ENCODE peak calls at places on chromosomes 11 and 22, in four cellular contexts. A, W, V and T are unnamed samples.
A peak's percentile ranks its signal among the peaks of the same experiment; 100 is the strongest.

GRCh38 chr11:128804481-128804880 is 62.6 kb downstream of the KCNJ1 start:
- DNase-seq in A (no peak), W (no peak), V (peak; percentile 11), T (no peak)

GRCh38 chr22:33126881-33127280 is 68.7 kb upstream of the SYN3 start:
- DNase-seq in A (no peak), W (peak; percentile 24), V (peak; percentile 37), T (no peak)

GRCh38 chr11:117839234-117839882 is 14.8 kb upstream of the FXYD2 start:
- DNase-seq in A (peak; percentile 8), W (no peak), V (no peak), T (peak; percentile 40)

GRCh38 chr11:73797457-73797856 is 9.8 kb downstream of the MRPL48 start:
- DNase-seq in A (no peak), W (no peak), V (no peak), T (no peak)

GRCh38 chr11:35250192-35250591 is 111.2 kb downstream of the CD44 start:
- DNase-seq in A (no peak), W (no peak), V (no peak), T (no peak)

GRCh38 chr11:80417681-80418080 is 976.9 kb upstream of the TENM4 start:
- DNase-seq in A (no peak), W (no peak), V (peak; percentile 33), T (no peak)

GRCh38 chr11:57072640-57073039 is 83.9 kb downstream of the OR5AK2 start:
- DNase-seq in A (no peak), W (no peak), V (peak; percentile 97), T (no peak)

GRCh38 chr11:68349461-68350249 is 37.3 kb downstream of the LRP5 start:
- DNase-seq in A (no peak), W (no peak), V (no peak), T (no peak)

GRCh38 chr11:57567210-57567511 is 311 bp downstream of the UBE2L6 start:
- DNase-seq in A (peak; percentile 42), W (peak; percentile 29), V (peak; percentile 16), T (no peak)

GRCh38 chr11:117876049-117876340 is 463 bp downstream of the FXYD6 start:
- DNase-seq in A (no peak), W (no peak), V (no peak), T (no peak)

GRCh38 chr22:44424867-44425351 is 73.1 kb downstream of the RTL6 start:
- DNase-seq in A (no peak), W (no peak), V (no peak), T (no peak)

GRCh38 chr11:91296628-91297027 is 928.0 kb upstream of the FAT3 start:
- DNase-seq in A (no peak), W (no peak), V (peak; percentile 16), T (no peak)

GRCh38 chr11:43920598-43921419 is 21.6 kb upstream of the C11orf96 start:
- DNase-seq in A (no peak), W (no peak), V (peak; percentile 100), T (no peak)

GRCh38 chr11:122197055-122197987 is 81.3 kb upstream of the BLID start:
- DNase-seq in A (no peak), W (no peak), V (peak; percentile 96), T (no peak)

GRCh38 chr11:2788751-2789140 is 89.0 kb upstream of the KCNQ1OT1 start:
- DNase-seq in A (no peak), W (no peak), V (no peak), T (peak; percentile 65)

GRCh38 chr11:13931356-13931755 is 31.2 kb upstream of the SPON1 start:
- DNase-seq in A (no peak), W (no peak), V (no peak), T (no peak)

GRCh38 chr11:117819096-117820040 is 5.2 kb downstream of the FXYD2 start:
- DNase-seq in A (no peak), W (peak; percentile 35), V (peak; percentile 66), T (peak; percentile 86)

GRCh38 chr11:131421066-131421855 is 50.8 kb downstream of the NTM start:
- DNase-seq in A (no peak), W (no peak), V (no peak), T (no peak)

GRCh38 chr11:27700351-27701261 is at the start of gene BDNF:
- DNase-seq in A (no peak), W (no peak), V (no peak), T (peak; percentile 66)

GRCh38 chr22:46660604-46661201 is 40.5 kb downstream of the GRAMD4 start:
- DNase-seq in A (no peak), W (no peak), V (peak; percentile 10), T (peak; percentile 71)
- TF ChIP-seq CTCF in A (no peak), W (no peak), V (no peak), T (no peak)

GRCh38 chr22:38481162-38481870 is 13.4 kb downstream of the KDELR3 start:
- DNase-seq in A (no peak), W (no peak), V (no peak), T (no peak)

GRCh38 chr22:38482662-38483308 is 14.9 kb downstream of the KDELR3 start:
- DNase-seq in A (no peak), W (no peak), V (peak; percentile 29), T (no peak)

GRCh38 chr22:38477515-38477914 is 9.6 kb downstream of the KDELR3 start:
- DNase-seq in A (no peak), W (no peak), V (peak; percentile 75), T (no peak)

GRCh38 chr22:38481871-38482332 is 14.0 kb downstream of the KDELR3 start:
- DNase-seq in A (no peak), W (no peak), V (no peak), T (peak; percentile 61)

DNA sequence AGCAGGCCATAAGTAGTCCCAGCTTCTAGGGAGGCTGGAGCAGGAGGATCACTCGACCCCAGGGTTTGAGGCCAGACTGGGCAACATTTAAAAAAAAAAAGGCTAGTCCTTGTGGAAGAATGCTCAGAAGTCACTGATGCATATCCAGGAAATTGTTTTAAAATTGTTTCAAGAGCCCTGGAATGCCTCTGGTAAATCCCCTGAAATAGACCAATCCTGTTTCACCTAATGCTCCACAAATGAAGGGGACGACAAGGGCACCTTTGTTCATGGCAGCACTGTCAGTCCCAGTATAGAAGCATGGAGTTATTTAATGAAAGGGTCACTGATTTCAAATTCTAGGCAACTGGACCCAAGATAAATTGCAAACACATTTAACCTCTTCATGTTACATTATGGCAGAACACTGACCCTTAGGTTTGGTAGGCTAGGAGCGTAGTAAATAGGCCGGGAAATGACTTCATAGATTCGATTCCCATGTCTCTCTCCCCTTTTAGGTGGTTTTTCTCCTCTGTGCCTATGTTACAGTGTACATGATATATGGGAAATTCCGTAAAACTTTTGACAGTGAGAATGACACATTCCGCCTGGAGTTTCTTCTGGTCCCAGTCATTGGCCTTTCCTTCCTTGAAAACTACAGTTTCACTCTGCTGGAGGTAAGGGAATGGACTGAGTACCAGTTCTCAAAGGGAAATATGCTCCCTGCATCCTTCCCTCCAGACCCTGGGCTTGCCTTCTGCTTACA is 11.4 kb downstream of the KDELR3 start:
- DNase-seq in A (no peak), W (no peak), V (peak; percentile 54), T (no peak)
- H3K36me3 ChIP-seq in A (no peaks in the 10 kb centered on the region), W (peaks cover 54% of the 10 kb centered on the region), V (peaks cover 33% of the 10 kb centered on the region), T (peaks cover 30% of the 10 kb centered on the region)

DNA sequence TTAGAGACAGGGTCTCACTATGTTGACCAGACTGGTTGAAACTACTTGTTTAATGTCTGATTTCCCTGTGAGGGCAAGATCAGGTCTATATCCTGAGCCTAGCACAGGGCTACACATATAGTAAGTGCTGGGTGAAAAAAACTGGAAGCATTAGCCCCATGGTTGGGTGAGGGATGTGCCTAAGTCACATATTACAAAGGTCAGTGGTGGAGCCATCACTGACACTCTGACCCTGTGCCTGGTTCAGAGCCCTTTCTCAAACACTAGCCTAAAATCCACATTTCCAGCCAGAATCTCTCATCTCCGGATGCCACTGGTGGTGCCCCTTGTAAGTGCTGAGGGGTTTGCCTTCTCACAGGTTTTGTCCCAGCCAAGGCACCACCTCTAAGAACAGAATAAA is 9.0 kb downstream of the TBC1D10A start:
- DNase-seq in A (no peak), W (no peak), V (no peak), T (no peak)
- H3K27ac ChIP-seq in A (no peak overlapping the region), W (no peak overlapping the region), V (no peak overlapping the region), T (no peak overlapping the region)

GRCh38 chr11:61694971-61695706 is 14.9 kb downstream of the DAGLA start:
- DNase-seq in A (no peak), W (no peak), V (peak; percentile 7), T (no peak)
- TF ChIP-seq CTCF in A (no peak), W (no peak), V (peak; percentile 4), T (peak; percentile 8)

DNA sequence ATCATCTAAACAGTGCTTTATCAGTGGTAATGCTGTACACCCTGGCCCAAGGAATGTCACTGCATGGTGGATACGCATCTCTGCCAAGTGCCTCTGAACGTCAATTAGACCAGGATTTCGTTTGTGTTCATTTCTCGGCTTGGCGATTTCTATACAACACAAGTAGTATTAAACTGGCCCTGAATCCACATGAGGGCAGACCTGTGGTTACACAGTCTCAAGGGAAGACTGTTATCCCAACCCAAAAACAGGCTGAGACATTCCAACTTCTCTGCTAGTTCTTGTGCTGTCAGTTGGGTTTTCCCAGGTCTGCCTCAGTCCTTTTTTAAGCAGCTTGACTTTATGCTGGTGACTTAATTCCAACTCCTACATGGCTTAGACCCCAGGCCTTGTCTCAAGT is 58.1 kb downstream of the HIRA start:
- DNase-seq in A (no peak), W (no peak), V (no peak), T (no peak)
- H3K36me3 ChIP-seq in A (no peaks in the 10 kb centered on the region), W (peaks cover 94% of the 10 kb centered on the region), V (peaks cover 25% of the 10 kb centered on the region), T (peaks cover 71% of the 10 kb centered on the region)

GRCh38 chr22:23772315-23773246 is at the start of gene MMP11:
- DNase-seq in A (peak; percentile 77), W (peak; percentile 72), V (no peak), T (peak; percentile 91)
- H3K27ac ChIP-seq in A (peak within 1 kb of the TSS; percentile 53), W (peak within 1 kb of the TSS; percentile 36), V (no peak within 1 kb of the TSS), T (no peak within 1 kb of the TSS)

DNA sequence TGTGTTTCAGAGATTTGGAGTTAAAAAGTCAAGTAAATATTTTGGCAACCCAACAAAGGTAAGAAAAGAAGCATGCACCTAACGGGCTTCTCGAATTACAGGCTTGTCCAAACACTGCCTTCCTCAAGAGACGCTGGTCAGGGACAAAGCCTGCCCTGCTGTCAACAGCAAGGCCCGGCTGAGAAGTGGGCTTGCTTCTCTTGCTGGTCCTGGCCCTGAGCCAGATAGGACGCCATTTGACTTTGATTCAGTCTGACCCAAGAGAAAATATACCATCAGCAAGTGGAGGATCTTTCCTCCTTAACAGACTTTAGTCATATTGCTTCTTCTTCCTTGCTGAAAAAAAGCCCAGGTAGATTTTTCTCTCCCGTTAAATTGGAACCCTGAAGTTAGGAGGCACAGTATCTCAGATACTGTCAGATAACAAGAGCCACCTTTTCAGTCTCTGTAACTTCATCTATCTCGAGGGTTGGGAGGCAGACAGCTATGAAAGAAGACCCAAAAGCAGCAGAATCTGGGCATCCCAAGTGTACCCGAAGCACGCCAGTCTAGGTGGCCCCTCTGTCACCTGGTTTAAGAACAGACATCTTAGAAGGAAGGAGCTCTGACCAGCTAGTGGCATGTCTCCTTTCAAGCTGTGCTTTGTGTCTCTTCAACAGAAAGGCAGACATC is 57.5 kb downstream of the C22orf31 start:
- DNase-seq in A (no peak), W (no peak), V (peak; percentile 26), T (no peak)
- TF ChIP-seq CTCF in A (no peak), W (no peak), V (no peak), T (no peak)

DNA sequence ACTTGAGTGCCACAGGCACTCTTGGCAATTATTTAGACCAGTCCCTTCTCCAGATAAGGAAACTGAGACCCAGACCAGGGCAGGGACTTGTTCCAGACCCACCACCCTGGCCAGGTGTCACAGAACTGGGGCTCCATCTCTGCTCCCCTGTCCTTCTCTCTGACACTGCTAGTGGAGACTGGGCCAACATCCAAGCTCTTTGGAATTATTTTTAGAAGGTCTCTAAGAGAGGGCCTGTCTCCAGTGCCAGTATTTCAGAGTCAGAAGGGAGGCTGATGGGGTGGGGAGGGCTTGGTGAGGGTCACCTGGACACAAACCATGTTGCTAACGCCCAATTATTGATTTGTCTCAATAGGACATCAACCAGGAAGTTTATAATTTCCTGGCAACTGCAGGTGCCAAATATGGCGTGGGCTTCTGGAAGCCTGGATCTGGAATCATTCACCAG is 32.7 kb downstream of the POLR3H start:
- DNase-seq in A (no peak), W (no peak), V (no peak), T (no peak)
- H3K36me3 ChIP-seq in A (no peaks in the 10 kb centered on the region), W (peaks cover 86% of the 10 kb centered on the region), V (peaks cover 6% of the 10 kb centered on the region), T (peaks cover 49% of the 10 kb centered on the region)